ENCODE peak calls at places on chromosomes 6 and 20, in seven cellular contexts. Q is B cell; D is head of caudate nucleus; H is iPS-NIHi11; G is activated CD4-positive, alpha-beta T cell treated with anti-CD3 and anti-CD28 coated beads, Interleukin-2, amount 50 U/mL, for 48 hours; T is CD8-positive, alpha-beta memory T cell; S is omental fat pad. M is an unnamed sample.

GRCh38 chr20:22862645-22863230 is 172.4 kb upstream of the SSTR4 start:
- DNase-seq in Q (no peak), D (no peak), H (no peak), G (no peak), T (no peak), S (no peak), M (no peak)

GRCh38 chr6:48689498-48689897 is 578.5 kb upstream of the PTCHD4 start:
- DNase-seq in Q (no peak), D (no peak), H (no peak), G (no peak), T (no peak), S (no peak), M (no peak)

GRCh38 chr6:46879003-46879402 is 42.7 kb downstream of the ADGRF5 start:
- DNase-seq in Q (no peak), D (no peak), H (no peak), G (no peak), T (no peak), S (no peak), M (no peak)

GRCh38 chr20:53330744-53331143 is 262.9 kb downstream of the ZNF217 start:
- DNase-seq in Q (no peak), D (no peak), H (no peak), G (no peak), T (no peak), S (no peak), M (no peak)

GRCh38 chr20:37362231-37362792 is 16.4 kb downstream of the SRC start:
- DNase-seq in Q (no peak), D (no peak), H (no peak), G (no peak), T (no peak), S (no peak), M (no peak)

GRCh38 chr6:111727798-111728197 is 122.1 kb upstream of the TRAF3IP2 start:
- DNase-seq in Q (no peak), D (no peak), H (no peak), G (no peak), T (no peak), S (no peak), M (no peak)

GRCh38 chr20:20837574-20838021 is 125.2 kb upstream of the RALGAPA2 start:
- DNase-seq in Q (no peak), D (peak), H (peak), G (peak), T (no peak), S (no peak), M (peak)

GRCh38 chr20:59770851-59771250 is 162.6 kb downstream of the SYCP2 start:
- DNase-seq in Q (no peak), D (no peak), H (no peak), G (no peak), T (no peak), S (no peak), M (no peak)

GRCh38 chr6:116596815-116597214 is 19.5 kb upstream of the RSPH4A start:
- DNase-seq in Q (no peak), D (no peak), H (peak), G (no peak), T (no peak), S (no peak), M (no peak)

GRCh38 chr6:52686878-52687699 is 16.2 kb downstream of the TMEM14A start:
- DNase-seq in Q (no peak), D (no peak), H (no peak), G (no peak), T (no peak), S (no peak), M (no peak)

GRCh38 chr20:23308024-23308423 is 42.6 kb upstream of the NXT1 start:
- DNase-seq in Q (no peak), D (no peak), H (no peak), G (no peak), T (no peak), S (no peak), M (no peak)

GRCh38 chr6:149766156-149766768 is 16.7 kb downstream of the PCMT1 start:
- DNase-seq in Q (no peak), D (no peak), H (no peak), G (no peak), T (no peak), S (no peak), M (no peak)

GRCh38 chr20:36658300-36658699 is 12.3 kb upstream of the SLA2 start:
- DNase-seq in Q (no peak), D (no peak), H (no peak), G (no peak), T (no peak), S (no peak), M (no peak)

GRCh38 chr6:134171517-134171916 is 119.1 kb upstream of the SLC2A12 start:
- DNase-seq in Q (no peak), D (no peak), H (no peak), G (no peak), T (no peak), S (no peak), M (no peak)

GRCh38 chr6:136127856-136128255 is 122.3 kb downstream of the MTFR2 start:
- DNase-seq in Q (no peak), D (no peak), H (no peak), G (no peak), T (no peak), S (no peak), M (no peak)

GRCh38 chr6:80338201-80338836 is 231.8 kb downstream of the BCKDHB start:
- DNase-seq in Q (peak), D (peak), H (peak), G (peak), T (peak), S (no peak), M (peak)

GRCh38 chr20:23125159-23125558 is 39.0 kb upstream of the CD93 start:
- DNase-seq in Q (no peak), D (no peak), H (no peak), G (no peak), T (no peak), S (no peak), M (no peak)

GRCh38 chr6:130674604-130675003 is 152.6 kb upstream of the SMLR1 start:
- DNase-seq in Q (no peak), D (no peak), H (no peak), G (no peak), T (no peak), S (no peak), M (no peak)

GRCh38 chr6:56594699-56595098 is 48.0 kb downstream of the DST start:
- DNase-seq in Q (no peak), D (no peak), H (no peak), G (no peak), T (no peak), S (no peak), M (no peak)

GRCh38 chr20:15784020-15784419 is 789.2 kb downstream of the KIF16B start:
- DNase-seq in Q (no peak), D (no peak), H (no peak), G (no peak), T (no peak), S (no peak), M (no peak)

GRCh38 chr20:2292711-2293110 is 3.1 kb upstream of the TGM3 start:
- DNase-seq in Q (no peak), D (no peak), H (no peak), G (no peak), T (no peak), S (no peak), M (no peak)

GRCh38 chr6:74409447-74409846 is 713.4 kb downstream of the CD109 start:
- DNase-seq in Q (no peak), D (no peak), H (no peak), G (no peak), T (no peak), S (no peak), M (no peak)

GRCh38 chr6:22699046-22699639 is 129.8 kb downstream of the HDGFL1 start:
- DNase-seq in Q (no peak), D (no peak), H (no peak), G (no peak), T (no peak), S (no peak), M (no peak)

GRCh38 chr6:163579111-163579879 is 164.8 kb downstream of the QKI start:
- DNase-seq in Q (no peak), D (peak), H (peak), G (no peak), T (no peak), S (no peak), M (no peak)

GRCh38 chr20:43543138-43543537 is 15.7 kb upstream of the SGK2 start:
- DNase-seq in Q (no peak), D (no peak), H (no peak), G (no peak), T (no peak), S (no peak), M (no peak)